ENCODE peak calls at places on chromosomes 12 and 14, in seven cellular contexts. S is IMR-90, F is spleen, Z is HepG2, D is esophagus squamous epithelium, R is tibial nerve, I is A549. C is an unnamed sample.

GRCh38 chr12:67618303-67618702 is 30.2 kb upstream of the DYRK2 start:
- DNase-seq in R (no peak), D (no peak), Z (no peak), I (no peak), F (no peak), S (no peak), C (no peak)

GRCh38 chr12:120688527-120689071 is 1.6 kb downstream of the MLEC start:
- DNase-seq in I (no peak), R (no peak), D (no peak), Z (no peak), S (no peak), F (no peak), C (no peak)

GRCh38 chr14:61203059-61203753 is 77.9 kb downstream of the TMEM30B start:
- DNase-seq in I (no peak), Z (no peak), F (no peak), S (no peak), D (no peak), R (no peak), C (no peak)

GRCh38 chr14:73437206-73437605 is 21.1 kb downstream of the NUMB start:
- DNase-seq in F (no peak), I (no peak), S (no peak), R (no peak), Z (no peak), D (no peak), C (no peak)

GRCh38 chr14:31278883-31279282 is 71.3 kb upstream of the HECTD1 start:
- DNase-seq in S (no peak), R (no peak), F (no peak), Z (no peak), I (no peak), D (no peak), C (no peak)

GRCh38 chr12:67716817-67717216 is 68.3 kb downstream of the DYRK2 start:
- DNase-seq in D (no peak), F (no peak), Z (peak; percentile 27), I (no peak), S (peak; percentile 52), R (no peak), C (no peak)

GRCh38 chr14:102827716-102828115 is 50.5 kb downstream of the TRAF3 start:
- DNase-seq in D (no peak), S (peak; percentile 23), I (no peak), F (no peak), Z (no peak), R (no peak), C (no peak)

GRCh38 chr12:4829793-4830162 is 79.9 kb upstream of the KCNA1 start:
- DNase-seq in I (no peak), S (no peak), Z (no peak), D (no peak), F (no peak), R (no peak), C (no peak)

GRCh38 chr14:38143651-38144505 is 63.8 kb upstream of the SSTR1 start:
- DNase-seq in F (no peak), Z (no peak), R (no peak), I (no peak), D (no peak), S (peak; percentile 92), C (no peak)

GRCh38 chr14:24147761-24148428 is 597 bp downstream of the RNF31 start:
- DNase-seq in Z (no peak), I (no peak), F (no peak), S (no peak), D (no peak), R (no peak), C (no peak)

GRCh38 chr12:54160807-54161480 is 27.8 kb downstream of the SMUG1 start:
- DNase-seq in D (no peak), Z (no peak), I (no peak), F (no peak), S (no peak), R (no peak), C (no peak)

GRCh38 chr12:57898308-57898970 is 42.9 kb upstream of the ATP23 start:
- DNase-seq in F (no peak), R (no peak), S (peak; percentile 5), D (no peak), I (no peak), Z (no peak), C (no peak)

GRCh38 chr12:105921872-105922669 is 216.7 kb downstream of the NUAK1 start:
- DNase-seq in R (no peak), I (no peak), Z (no peak), F (no peak), S (no peak), D (no peak), C (no peak)
- H3K27ac ChIP-seq in R (no peak overlapping the region), I (peak overlapping the region; percentile 76), Z (no peak overlapping the region), F (no peak overlapping the region), S (no peak overlapping the region), D (no peak overlapping the region), C (no peak overlapping the region)

DNA sequence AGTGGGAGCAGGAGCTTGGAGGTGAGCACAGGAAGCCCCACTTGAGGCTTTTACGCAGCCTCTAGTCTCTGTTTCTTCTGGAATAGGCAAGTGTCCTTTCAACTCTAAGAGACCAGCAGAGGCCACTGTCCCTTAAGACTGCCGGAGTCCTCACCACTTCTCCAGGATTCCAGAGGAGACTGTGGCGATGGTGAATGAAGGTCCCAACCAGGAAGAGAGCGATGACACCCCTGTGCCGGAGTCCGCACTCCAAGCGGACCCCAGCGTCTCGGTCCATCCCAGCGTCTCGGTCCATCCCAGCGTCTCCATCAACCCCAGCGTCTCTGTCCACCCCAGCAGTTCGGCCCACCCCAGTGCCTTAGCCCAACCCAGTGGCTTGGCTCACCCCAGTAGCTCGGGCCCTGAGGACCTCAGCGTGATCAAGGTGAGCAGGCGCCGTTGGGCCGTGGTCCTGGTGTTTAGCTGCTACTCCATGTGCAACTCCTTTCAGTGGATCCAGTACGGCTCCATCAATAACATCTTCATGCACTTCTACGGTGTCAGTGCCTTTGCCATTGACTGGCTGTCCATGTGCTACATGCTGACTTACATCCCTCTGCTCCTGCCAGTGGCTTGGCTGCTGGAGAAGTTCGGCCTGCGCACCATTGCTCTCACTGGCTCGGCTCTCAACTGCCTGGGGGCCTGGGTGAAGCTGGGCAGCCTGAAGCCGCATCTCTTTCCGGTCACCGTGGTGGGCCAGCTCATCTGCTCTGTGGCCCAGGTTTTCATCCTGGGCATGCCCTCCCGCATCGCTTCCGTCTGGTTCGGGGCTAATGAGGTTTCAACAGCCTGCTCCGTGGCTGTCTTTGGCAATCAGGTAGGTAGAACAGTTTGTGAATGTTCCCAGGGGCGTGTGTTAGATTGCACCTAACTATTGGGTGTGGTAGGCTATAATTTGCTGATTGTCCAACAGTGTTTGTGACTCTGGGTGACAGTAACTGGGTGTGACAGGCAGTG is 664 bp downstream of the FLVCR2 start:
- DNase-seq in R (peak; percentile 33), F (peak; percentile 78), S (peak; percentile 31), I (peak; percentile 35), Z (peak; percentile 31), D (no peak), C (peak; percentile 80)
- TF ChIP-seq POLR2A in R (no peak), F (no peak), S (no peak), I (no peak), Z (no peak), D (no peak), C (no peak)

DNA sequence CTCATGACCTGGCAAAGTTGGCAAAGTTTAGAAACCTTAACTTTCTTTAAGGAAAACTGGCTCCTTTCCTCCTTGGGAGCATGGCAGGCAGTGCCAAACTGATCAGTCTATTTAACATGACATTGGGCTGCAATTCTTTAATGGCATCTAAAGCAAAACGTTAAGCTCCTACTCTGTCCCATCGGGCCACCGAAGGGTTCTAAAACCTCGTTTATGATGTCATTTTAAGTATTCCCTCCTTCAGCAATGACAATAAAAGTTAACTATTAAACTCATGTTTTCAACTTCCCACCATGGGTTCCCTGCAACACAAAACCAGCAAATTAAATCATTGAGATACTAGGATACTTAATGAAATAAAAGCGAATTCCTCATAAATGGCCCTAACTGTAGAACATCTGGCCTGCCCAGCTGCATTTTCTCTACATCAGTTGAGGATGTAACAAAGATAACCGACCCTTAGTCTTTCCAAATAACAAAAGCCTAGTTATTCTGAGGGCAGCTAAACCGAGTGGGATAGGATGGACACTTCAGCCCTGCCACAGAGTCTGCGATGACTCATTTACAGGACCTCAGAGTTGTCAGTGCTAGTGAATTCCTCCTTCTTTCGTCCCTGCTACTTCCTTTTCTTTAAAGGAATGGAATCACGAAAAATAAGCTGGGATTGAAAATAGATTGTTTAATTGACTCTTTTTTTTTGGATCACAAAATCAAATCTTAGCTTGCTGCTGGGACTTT is 34.5 kb upstream of the RIC8B start:
- DNase-seq in Z (no peak), I (no peak), F (no peak), D (no peak), R (no peak), S (peak; percentile 35), C (no peak)
- H3K27ac ChIP-seq in Z (no peak overlapping the region), I (no peak overlapping the region), F (no peak overlapping the region), D (no peak overlapping the region), R (no peak overlapping the region), S (no peak overlapping the region), C (no peak overlapping the region)

GRCh38 chr12:14845350-14845750 is 2.0 kb upstream of the ART4 start:
- DNase-seq in S (peak; percentile 65), R (peak; percentile 81), Z (peak; percentile 56), I (peak; percentile 58), F (no peak), D (no peak), C (peak; percentile 74)

GRCh38 chr12:14841761-14842160 is 1.6 kb downstream of the ART4 start:
- DNase-seq in R (peak; percentile 53), Z (peak; percentile 85), S (peak; percentile 54), F (no peak), D (no peak), I (peak; percentile 46), C (peak; percentile 83)

GRCh38 chr12:14846042-14846587 is 2.8 kb upstream of the ART4 start:
- DNase-seq in D (no peak), F (no peak), Z (no peak), I (no peak), R (no peak), S (no peak), C (no peak)

GRCh38 chr12:14842315-14842714 is 1.0 kb downstream of the ART4 start:
- DNase-seq in R (no peak), Z (peak; percentile 36), I (no peak), D (no peak), F (no peak), S (no peak), C (no peak)

GRCh38 chr12:14843425-14843887 is at the start of gene ART4:
- DNase-seq in Z (peak; percentile 71), S (no peak), F (peak; percentile 84), I (no peak), R (no peak), D (no peak), C (no peak)
- TF ChIP-seq POLR2A in Z (peak; percentile 47), S (no peak), F (no peak), I (no peak), R (no peak), D (no peak), C (no peak)

GRCh38 chr12:27185234-27186045 is 58.6 kb upstream of the STK38L start:
- DNase-seq in D (no peak), F (no peak), S (peak; percentile 91), I (no peak), Z (no peak), R (no peak), C (no peak)
- H3K27ac ChIP-seq in D (peak overlapping the region; percentile 50), F (no peak overlapping the region), S (no peak overlapping the region), I (no peak overlapping the region), Z (no peak overlapping the region), R (no peak overlapping the region), C (no peak overlapping the region)

C was measured in adrenal gland.